ENCODE peak calls at places on chromosomes 4 and X, in nine cellular contexts. I, A, M, G, P, C, E, J and O are unnamed samples.
A peak's percentile ranks its signal among the peaks of the same experiment; 100 is the strongest.

GRCh38 chr4:56506110-56506705 is 617 bp downstream of the ARL9 start:
- DNase-seq in I (no peak), A (no peak), M (no peak), G (no peak), P (no peak), C (no peak), E (no peak), J (no peak), O (peak; percentile 2)

GRCh38 chr4:60737858-60738257 is 462.3 kb upstream of the ADGRL3 start:
- DNase-seq in I (peak; percentile 45), A (no peak), M (no peak), G (no peak), P (no peak), C (no peak), E (peak; percentile 65), J (no peak), O (peak; percentile 50)

GRCh38 chr4:25144870-25145481 is 15.3 kb downstream of the SEPSECS start:
- DNase-seq in I (no peak), A (no peak), M (no peak), G (no peak), P (peak; percentile 12), C (no peak), E (peak; percentile 57), J (no peak), O (peak; percentile 53)

GRCh38 chrX:1883772-1884171 is 268.9 kb downstream of the ASMT start:
- DNase-seq in I (no peak), A (no peak), M (no peak), G (no peak), P (no peak), C (no peak), E (no peak), J (no peak), O (peak; percentile 40)

GRCh38 chr4:140188975-140189374 is 35.0 kb upstream of the MAML3 start:
- DNase-seq in I (peak; percentile 38), A (peak; percentile 69), M (no peak), G (no peak), P (peak; percentile 55), C (no peak), E (peak; percentile 98), J (no peak), O (peak; percentile 81)

GRCh38 chrX:10725071-10725470 is 104.7 kb upstream of the MID1 start:
- DNase-seq in I (no peak), A (no peak), M (no peak), G (no peak), P (no peak), C (no peak), E (no peak), J (no peak), O (no peak)

GRCh38 chr4:30728291-30728690 is 8.1 kb downstream of the PCDH7 start:
- DNase-seq in I (no peak), A (no peak), M (no peak), G (no peak), P (no peak), C (no peak), E (peak; percentile 12), J (no peak), O (no peak)

GRCh38 chrX:108025954-108026616 is 18.8 kb upstream of the VSIG1 start:
- DNase-seq in I (no peak), A (no peak), M (no peak), G (no peak), P (no peak), C (no peak), E (no peak), J (no peak), O (no peak)

GRCh38 chr4:184359905-184360304 is 114.4 kb downstream of the IRF2 start:
- DNase-seq in I (no peak), A (no peak), M (peak; percentile 3), G (no peak), P (no peak), C (no peak), E (no peak), J (no peak), O (no peak)

GRCh38 chr4:74123065-74123728 is 24.2 kb upstream of the CXCL2 start:
- DNase-seq in I (no peak), A (no peak), M (no peak), G (no peak), P (peak; percentile 86), C (peak; percentile 18), E (peak; percentile 92), J (no peak), O (peak; percentile 94)

GRCh38 chr4:101163936-101164335 is 183.4 kb downstream of the PPP3CA start:
- DNase-seq in I (peak; percentile 50), A (no peak), M (no peak), G (no peak), P (no peak), C (no peak), E (no peak), J (no peak), O (peak; percentile 52)

GRCh38 chrX:47232803-47233332 is at the start of gene USP11:
- DNase-seq in I (no peak), A (peak; percentile 69), M (no peak), G (no peak), P (peak; percentile 10), C (no peak), E (peak; percentile 44), J (peak; percentile 78), O (peak; percentile 34)

GRCh38 chr4:55906323-55906722 is 42.4 kb upstream of the CEP135 start:
- DNase-seq in I (no peak), A (no peak), M (no peak), G (no peak), P (no peak), C (no peak), E (no peak), J (no peak), O (no peak)

GRCh38 chrX:136421338-136421737 is 66.4 kb upstream of the BRS3 start:
- DNase-seq in I (no peak), A (no peak), M (no peak), G (no peak), P (no peak), C (no peak), E (no peak), J (no peak), O (no peak)

GRCh38 chrX:119512145-119512800 is 44.0 kb downstream of the SLC25A5 start:
- DNase-seq in I (peak; percentile 60), A (peak; percentile 21), M (peak; percentile 71), G (no peak), P (peak; percentile 46), C (peak; percentile 29), E (peak; percentile 80), J (no peak), O (peak; percentile 68)

GRCh38 chr4:158652920-158653319 is 18.8 kb downstream of the C4orf46 start:
- DNase-seq in I (no peak), A (no peak), M (no peak), G (no peak), P (no peak), C (no peak), E (no peak), J (no peak), O (no peak)
- H3K4me3 ChIP-seq in I (no peak overlapping the region), A (no peak overlapping the region), M (no peak overlapping the region), G (no peak overlapping the region), P (no peak overlapping the region), C (no peak overlapping the region), E (no peak overlapping the region), J (no peak overlapping the region), O (no peak overlapping the region)

GRCh38 chrX:121333942-121334341 is 286.5 kb downstream of the GLUD2 start:
- DNase-seq in I (no peak), A (no peak), M (no peak), G (no peak), P (no peak), C (no peak), E (no peak), J (no peak), O (peak; percentile 0)
- TF ChIP-seq CTCF in I (no peak), A (no peak), M (no peak), G (no peak), P (no peak), C (peak; percentile 15), E (no peak), J (no peak), O (no peak)

GRCh38 chr4:80184791-80185756 is 12.2 kb upstream of the PRDM8 start:
- DNase-seq in I (no peak), A (peak; percentile 44), M (no peak), G (no peak), P (no peak), C (no peak), E (no peak), J (no peak), O (peak; percentile 35)

GRCh38 chr4:80186666-80187065 is 10.6 kb upstream of the PRDM8 start:
- DNase-seq in I (no peak), A (no peak), M (no peak), G (no peak), P (no peak), C (no peak), E (no peak), J (no peak), O (no peak)

GRCh38 chr4:80187677-80188076 is 9.6 kb upstream of the PRDM8 start:
- DNase-seq in I (no peak), A (no peak), M (no peak), G (no peak), P (no peak), C (no peak), E (no peak), J (no peak), O (no peak)

GRCh38 chr4:80184053-80184790 is 13.1 kb upstream of the PRDM8 start:
- DNase-seq in I (peak; percentile 76), A (peak; percentile 92), M (peak; percentile 91), G (peak; percentile 76), P (peak; percentile 75), C (peak; percentile 87), E (peak; percentile 84), J (peak; percentile 86), O (peak; percentile 81)

GRCh38 chr4:80185787-80186548 is 11.3 kb upstream of the PRDM8 start:
- DNase-seq in I (no peak), A (peak; percentile 24), M (no peak), G (no peak), P (no peak), C (no peak), E (no peak), J (no peak), O (no peak)
- H3K4me3 ChIP-seq in I (no peak overlapping the region), A (peak overlapping the region; percentile 78), M (peak overlapping the region; percentile 39), G (peak overlapping the region; percentile 54), P (peak overlapping the region; percentile 80), C (peak overlapping the region; percentile 71), E (no peak overlapping the region), J (peak overlapping the region; percentile 88), O (peak overlapping the region; percentile 78)

DNA sequence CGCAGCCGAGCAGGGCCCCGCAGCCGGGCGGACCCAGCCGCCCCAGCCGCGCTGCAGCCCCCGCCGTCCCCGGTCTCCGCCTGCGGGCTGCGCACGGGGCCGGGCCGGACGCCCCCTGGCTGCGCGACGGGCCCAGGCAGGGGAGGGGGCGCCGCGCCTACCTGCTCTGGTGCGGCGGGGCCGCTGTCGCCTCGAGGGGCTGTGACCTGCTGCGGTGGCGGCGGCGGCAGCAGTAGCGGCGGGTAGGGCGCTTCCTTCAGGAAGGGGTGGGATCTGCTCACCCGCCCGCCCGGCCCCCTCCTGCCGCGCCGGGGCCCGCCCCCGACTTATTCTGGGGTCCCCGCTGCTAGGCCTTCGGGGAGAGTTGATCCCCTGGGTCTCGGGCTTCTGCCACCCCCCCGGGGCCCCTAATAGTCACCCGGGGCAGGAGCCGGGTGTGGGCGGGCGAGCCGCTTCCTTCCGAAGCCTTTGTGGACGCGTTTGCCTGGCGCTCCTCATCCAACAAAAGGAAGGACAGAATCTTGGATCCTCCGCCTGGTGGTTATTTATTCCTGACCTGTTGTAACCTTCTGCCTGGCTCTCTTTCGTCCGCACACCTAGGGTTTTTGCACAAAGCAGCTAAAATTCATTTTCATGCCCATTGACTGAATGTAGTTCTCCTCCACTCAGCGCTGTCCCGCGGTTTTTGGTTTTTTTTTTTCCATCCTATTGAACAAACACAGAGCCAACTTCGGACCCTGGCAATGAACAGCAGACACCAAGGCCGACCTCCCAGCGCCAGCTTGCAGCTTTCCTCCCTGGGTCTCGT is at the start of gene TMEM150C:
- DNase-seq in I (no peak), A (peak; percentile 45), M (peak; percentile 26), G (no peak), P (no peak), C (peak; percentile 43), E (peak; percentile 31), J (no peak), O (peak; percentile 6)
- TF ChIP-seq CTCF in I (no peak), A (peak; percentile 20), M (no peak), G (peak; percentile 10), P (no peak), C (peak; percentile 48), E (no peak), J (no peak), O (no peak)